ENCODE peak calls at places on chromosomes 16 and 17, in ten cellular contexts. T, L, A, Z, B, J, C, I, N and V are unnamed samples.

GRCh38 chr17:50684612-50685333 is 22.9 kb downstream of the ANKRD40 start:
- DNase-seq in T (no peak), L (no peak), A (no peak), Z (no peak), B (no peak), J (peak; percentile 68), C (no peak), I (peak; percentile 64), N (no peak), V (peak; percentile 63)

GRCh38 chr17:682150-682549 is 32.5 kb downstream of the VPS53 start:
- DNase-seq in T (no peak), L (no peak), A (no peak), Z (no peak), B (no peak), J (no peak), C (no peak), I (no peak), N (no peak), V (no peak)

GRCh38 chr17:2214047-2214717 is 89.4 kb downstream of the SMG6 start:
- DNase-seq in T (no peak), L (peak; percentile 68), A (no peak), Z (no peak), B (no peak), J (no peak), C (peak; percentile 55), I (no peak), N (no peak), V (peak; percentile 83)

GRCh38 chr16:79409970-79410369 is 190.6 kb downstream of the MAF start:
- DNase-seq in T (no peak), L (no peak), A (no peak), Z (no peak), B (no peak), J (no peak), C (no peak), I (no peak), N (no peak), V (no peak)

GRCh38 chr16:74936902-74937560 is 47.9 kb downstream of the WDR59 start:
- DNase-seq in T (no peak), L (no peak), A (no peak), Z (peak; percentile 23), B (no peak), J (no peak), C (no peak), I (no peak), N (no peak), V (no peak)

GRCh38 chr17:40069751-40070643 is 7.2 kb downstream of the THRA start:
- DNase-seq in T (no peak), L (peak; percentile 53), A (no peak), Z (no peak), B (no peak), J (no peak), C (peak; percentile 81), I (peak; percentile 78), N (peak; percentile 52), V (peak; percentile 87)

GRCh38 chr16:48350716-48351115 is 34.5 kb downstream of the SIAH1 start:
- DNase-seq in T (no peak), L (no peak), A (no peak), Z (no peak), B (no peak), J (no peak), C (no peak), I (no peak), N (no peak), V (no peak)

GRCh38 chr16:4263504-4264436 is 9.1 kb downstream of the TFAP4 start:
- DNase-seq in T (peak; percentile 82), L (no peak), A (peak; percentile 12), Z (no peak), B (no peak), J (peak; percentile 61), C (peak; percentile 89), I (peak; percentile 47), N (peak; percentile 99), V (peak; percentile 96)

DNA sequence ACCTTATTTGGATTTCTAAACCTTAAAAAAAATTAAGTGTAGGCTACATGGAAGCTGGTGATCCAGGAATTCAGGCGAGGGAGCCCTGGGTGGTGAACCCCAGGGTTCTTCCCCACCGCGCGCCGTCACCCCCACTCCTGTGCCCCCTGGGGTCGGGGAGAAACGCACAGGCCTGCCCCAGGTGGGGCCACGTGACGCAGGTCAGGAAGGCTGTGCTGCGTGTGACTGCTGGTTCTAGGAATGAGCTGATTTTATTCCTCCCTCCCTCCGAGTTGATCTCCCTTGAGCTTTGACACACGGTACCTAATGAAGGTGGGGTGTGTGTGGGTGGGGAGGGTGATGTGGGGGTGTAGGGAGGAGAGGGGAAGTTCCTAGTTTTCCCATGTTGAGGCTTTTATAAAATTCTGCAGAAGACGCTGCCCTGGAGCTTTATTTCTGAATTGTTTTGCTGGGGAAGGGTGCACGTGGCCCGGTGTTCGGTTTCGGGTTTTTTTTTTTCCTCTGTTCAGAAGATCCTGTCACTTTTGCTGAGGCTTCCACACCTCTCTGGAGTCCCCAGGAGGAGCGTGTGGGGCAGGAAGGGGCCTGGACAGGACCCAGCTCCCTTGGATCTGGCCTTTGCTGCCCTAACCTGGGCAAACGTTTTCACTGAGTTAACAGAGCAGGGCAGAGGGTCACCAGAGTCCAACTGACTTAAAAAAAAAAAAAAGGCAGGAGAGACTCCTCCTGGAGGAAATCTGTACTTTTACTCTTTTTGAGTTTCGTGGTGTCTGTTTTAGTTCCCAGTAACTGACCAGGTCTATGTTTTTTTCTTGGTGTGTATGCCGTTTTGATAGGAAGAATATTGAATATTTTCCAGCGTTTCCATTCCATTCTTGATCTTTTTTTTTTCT is 55.8 kb upstream of the GSE1 start:
- DNase-seq in T (peak; percentile 89), L (no peak), A (no peak), Z (no peak), B (no peak), J (no peak), C (peak; percentile 93), I (no peak), N (peak; percentile 61), V (no peak)
- TF ChIP-seq POLR2AphosphoS5 in T (no peak), L (no peak), A (no peak), Z (no peak), B (no peak), J (no peak), C (peak; percentile 28), I (no peak), N (no peak), V (no peak)

GRCh38 chr17:32010114-32010513 is 2.9 kb downstream of the LRRC37B start:
- DNase-seq in T (no peak), L (no peak), A (no peak), Z (no peak), B (no peak), J (no peak), C (no peak), I (no peak), N (no peak), V (no peak)

GRCh38 chr17:32009262-32009542 is 2.0 kb downstream of the LRRC37B start:
- DNase-seq in T (peak; percentile 13), L (no peak), A (no peak), Z (no peak), B (no peak), J (no peak), C (no peak), I (no peak), N (no peak), V (no peak)

GRCh38 chr17:32007463-32008298 is 498 bp downstream of the LRRC37B start:
- DNase-seq in T (no peak), L (peak; percentile 48), A (no peak), Z (peak; percentile 29), B (peak; percentile 36), J (no peak), C (peak; percentile 66), I (no peak), N (peak; percentile 73), V (no peak)

DNA sequence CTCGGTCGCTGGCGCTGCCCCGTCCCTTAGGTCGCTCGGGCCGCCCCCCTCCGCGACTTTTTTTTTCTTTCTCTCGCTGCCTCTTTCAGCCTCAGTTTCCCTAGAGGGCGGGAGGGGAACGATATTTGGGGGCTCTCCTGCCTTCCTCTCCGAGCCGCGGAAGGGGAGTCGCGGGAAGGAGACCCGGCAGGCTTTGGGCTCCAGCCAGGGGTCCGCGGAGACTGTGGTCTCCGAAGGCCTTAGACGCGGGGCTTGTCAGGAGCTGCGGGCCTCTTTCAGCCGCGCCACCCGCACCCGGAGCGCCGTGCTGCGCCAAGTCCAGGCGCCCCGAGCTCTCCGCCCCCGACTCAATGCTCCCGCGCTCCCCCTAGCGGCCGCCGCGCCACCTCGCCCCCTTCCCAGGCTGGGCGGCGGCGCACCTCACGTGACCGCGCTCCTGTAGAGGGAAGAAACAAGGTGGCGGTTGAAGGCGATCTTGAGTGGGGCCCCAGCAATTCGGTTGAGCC is at the start of gene LRRC37B:
- DNase-seq in T (peak; percentile 98), L (peak; percentile 85), A (peak; percentile 42), Z (peak; percentile 79), B (peak; percentile 73), J (peak; percentile 88), C (peak; percentile 92), I (peak; percentile 91), N (peak; percentile 92), V (peak; percentile 92)
- TF ChIP-seq POLR2AphosphoS5 in T (peak; percentile 90), L (peak; percentile 49), A (peak; percentile 68), Z (no peak), B (no peak), J (peak; percentile 57), C (peak; percentile 36), I (peak; percentile 62), N (peak; percentile 51), V (peak; percentile 73)

DNA sequence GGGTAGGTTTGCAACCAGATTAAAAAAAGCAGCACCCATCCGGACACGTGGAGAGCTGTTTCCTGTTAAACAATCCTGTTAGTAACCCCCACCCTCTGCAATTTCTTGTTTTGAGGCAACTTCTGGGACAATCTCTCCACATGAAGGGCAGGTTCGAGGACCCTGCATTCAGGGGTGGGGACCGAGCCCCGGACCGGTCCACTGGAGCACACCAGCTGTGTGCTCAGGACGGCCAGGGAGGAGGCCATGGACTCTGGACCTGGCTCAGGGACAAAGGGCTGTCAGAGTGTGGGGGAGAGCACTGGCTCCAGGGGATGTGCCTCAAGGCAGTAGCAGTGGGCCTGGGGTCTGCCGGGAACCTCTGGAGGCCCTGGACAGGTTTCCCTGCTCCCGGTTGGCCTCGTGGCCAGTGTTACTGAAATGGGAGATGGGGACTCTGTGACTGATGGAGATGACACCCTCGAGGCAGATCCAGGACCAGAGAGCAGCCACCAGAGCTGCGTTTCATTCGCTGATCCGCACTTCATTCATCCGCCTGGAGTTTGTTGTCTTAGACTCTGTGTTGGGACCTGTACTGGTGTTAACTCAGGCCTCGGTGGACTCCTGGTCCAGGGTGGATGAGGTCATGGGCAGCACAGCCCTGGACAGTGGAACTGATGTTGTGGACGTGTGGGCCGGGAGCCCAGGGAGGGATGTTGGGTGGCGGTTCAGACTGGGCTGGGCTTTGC is 2.9 kb upstream of the CPNE7 start:
- DNase-seq in T (no peak), L (no peak), A (no peak), Z (no peak), B (no peak), J (no peak), C (no peak), I (no peak), N (peak; percentile 51), V (no peak)
- TF ChIP-seq POLR2AphosphoS5 in T (no peak), L (no peak), A (no peak), Z (no peak), B (no peak), J (no peak), C (no peak), I (no peak), N (no peak), V (no peak)

DNA sequence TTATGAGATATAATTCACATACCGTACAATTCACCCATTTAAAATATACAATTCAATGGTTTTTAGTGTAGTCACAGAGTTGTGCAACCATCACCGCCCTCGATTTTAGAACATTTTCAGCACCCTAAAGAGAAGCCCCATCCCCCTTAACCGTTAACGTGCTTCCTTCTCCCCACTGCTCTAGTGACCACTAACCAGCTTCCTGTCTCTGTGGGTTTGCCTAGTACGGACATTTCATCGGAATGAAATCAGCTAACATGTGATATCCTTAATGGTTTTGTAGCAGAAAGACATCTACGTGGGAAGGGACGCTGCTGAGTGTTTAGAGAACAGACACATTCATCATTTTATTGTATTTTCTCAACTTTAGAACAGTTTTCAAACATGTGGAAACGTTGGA is 80.8 kb upstream of the HSBP1 start:
- DNase-seq in T (no peak), L (no peak), A (no peak), Z (no peak), B (no peak), J (no peak), C (no peak), I (no peak), N (no peak), V (no peak)
- TF ChIP-seq POLR2AphosphoS5 in T (no peak), L (no peak), A (no peak), Z (no peak), B (no peak), J (no peak), C (no peak), I (no peak), N (no peak), V (no peak)